ENCODE peak calls at places on chromosomes 12 and 14, in five cellular contexts. J, R, O, D and H are unnamed samples.

GRCh38 chr12:32471601-32472001 is 72.2 kb downstream of the FGD4 start:
- DNase-seq in J (no peak), R (no peak), O (no peak), D (no peak), H (no peak)

GRCh38 chr12:89565002-89565401 is 39.2 kb upstream of the POC1B start:
- DNase-seq in J (no peak), R (no peak), O (no peak), D (no peak), H (no peak)

GRCh38 chr14:46820291-46820690 is 168.7 kb upstream of the RPL10L start:
- DNase-seq in J (peak; percentile 2), R (no peak), O (no peak), D (no peak), H (no peak)

GRCh38 chr12:6180300-6181051 is 19.7 kb upstream of the CD9 start:
- DNase-seq in J (peak; percentile 72), R (no peak), O (no peak), D (no peak), H (peak; percentile 74)

GRCh38 chr12:90100619-90101018 is 392.0 kb upstream of the ATP2B1 start:
- DNase-seq in J (no peak), R (no peak), O (no peak), D (no peak), H (no peak)

GRCh38 chr12:82818276-82819035 is 131.8 kb downstream of the TMTC2 start:
- DNase-seq in J (no peak), R (no peak), O (no peak), D (no peak), H (no peak)

GRCh38 chr12:124433906-124434305 is 133.5 kb downstream of the NCOR2 start:
- DNase-seq in J (no peak), R (no peak), O (no peak), D (no peak), H (no peak)

GRCh38 chr14:54854181-54854580 is 48.4 kb downstream of the GCH1 start:
- DNase-seq in J (no peak), R (no peak), O (no peak), D (no peak), H (no peak)

GRCh38 chr12:30450872-30451271 is 244.8 kb downstream of the IPO8 start:
- DNase-seq in J (no peak), R (no peak), O (no peak), D (no peak), H (no peak)

GRCh38 chr14:63759454-63759853 is 31.6 kb upstream of the SGPP1 start:
- DNase-seq in J (no peak), R (no peak), O (no peak), D (no peak), H (no peak)

GRCh38 chr12:7695159-7695930 is at the start of gene GDF3:
- DNase-seq in J (no peak), R (no peak), O (no peak), D (peak; percentile 50), H (no peak)

GRCh38 chr12:53277981-53278380 is 9.9 kb downstream of the ESPL1 start:
- DNase-seq in J (no peak), R (no peak), O (no peak), D (no peak), H (no peak)

GRCh38 chr12:122423258-122424165 is 1.0 kb upstream of the CLIP1 start:
- DNase-seq in J (no peak), R (no peak), O (no peak), D (peak; percentile 48), H (peak; percentile 11)

GRCh38 chr14:92481811-92482559 is 31.6 kb upstream of the RIN3 start:
- DNase-seq in J (no peak), R (no peak), O (no peak), D (no peak), H (no peak)

GRCh38 chr12:3896851-3897351 is 23.7 kb upstream of the PARP11 start:
- DNase-seq in J (no peak), R (no peak), O (no peak), D (no peak), H (no peak)

GRCh38 chr12:2339022-2339431 is 286.2 kb downstream of the CACNA1C start:
- DNase-seq in J (no peak), R (no peak), O (no peak), D (no peak), H (no peak)

DNA sequence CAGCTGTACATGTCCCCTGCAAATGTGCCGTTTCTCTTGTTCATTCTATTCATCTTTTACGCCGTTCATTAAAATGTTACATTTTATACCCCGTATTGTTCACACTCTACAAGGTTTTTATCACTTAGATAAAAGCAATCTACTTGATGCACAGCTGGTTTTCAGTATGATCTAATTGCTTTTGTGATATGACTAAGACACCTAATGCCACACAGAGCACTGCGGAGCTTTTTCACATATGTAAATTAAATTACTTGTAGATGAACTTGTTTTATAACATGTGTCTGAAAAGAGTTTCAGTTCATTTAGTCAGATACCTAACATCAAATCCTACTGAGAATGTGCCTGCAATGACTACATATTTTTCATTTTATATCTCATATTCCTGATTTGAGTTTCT is 40.9 kb upstream of the RERGL start:
- DNase-seq in J (no peak), R (no peak), O (no peak), D (no peak), H (no peak)
- H3K4me3 ChIP-seq in J (no peak overlapping the region), R (no peak overlapping the region), O (no peak overlapping the region), D (no peak overlapping the region), H (no peak overlapping the region)

GRCh38 chr12:27123642-27124041 is 41.3 kb upstream of the C12orf71 start:
- DNase-seq in J (no peak), R (no peak), O (no peak), D (peak; percentile 38), H (no peak)
- TF ChIP-seq CTCF in J (peak; percentile 9), R (peak; percentile 52), O (no peak), D (no peak), H (no peak)

DNA sequence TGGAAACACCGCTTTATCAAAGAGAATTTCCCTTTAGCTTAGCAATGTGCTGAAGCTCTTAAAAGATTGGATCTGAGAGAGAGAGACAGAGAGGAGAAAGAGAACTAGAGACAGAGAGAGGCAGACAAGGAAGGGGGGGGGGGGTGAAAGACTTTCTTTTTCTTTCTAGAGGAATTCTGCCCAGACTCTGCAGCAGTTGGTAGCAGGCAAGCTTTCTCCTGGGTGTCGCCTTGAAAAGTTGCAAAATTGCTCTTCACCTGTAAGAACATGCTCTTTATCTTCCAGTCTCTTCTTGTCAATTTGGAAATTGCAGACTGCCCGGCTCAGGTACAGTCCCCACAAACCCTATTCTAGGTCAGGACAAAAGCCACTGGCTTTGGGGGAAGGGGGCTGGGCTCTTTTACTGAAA is 2.9 kb upstream of the OTX2 start:
- DNase-seq in J (no peak), R (no peak), O (no peak), D (no peak), H (no peak)
- H3K4me1 ChIP-seq in J (peaks cover 7% of the 10 kb centered on the region), R (peaks cover 6% of the 10 kb centered on the region), O (peaks cover 40% of the 10 kb centered on the region), D (no peaks in the 10 kb centered on the region), H (peaks cover 16% of the 10 kb centered on the region)

GRCh38 chr12:13973981-13974380 is 7.4 kb downstream of the GRIN2B start:
- DNase-seq in J (no peak), R (no peak), O (no peak), D (no peak), H (no peak)

GRCh38 chr12:13976880-13977279 is 4.5 kb downstream of the GRIN2B start:
- DNase-seq in J (no peak), R (no peak), O (no peak), D (no peak), H (no peak)

GRCh38 chr12:13970803-13971202 is 10.6 kb downstream of the GRIN2B start:
- DNase-seq in J (no peak), R (no peak), O (no peak), D (no peak), H (no peak)

GRCh38 chr12:13980548-13981295 is 680 bp downstream of the GRIN2B start:
- DNase-seq in J (no peak), R (no peak), O (no peak), D (peak; percentile 31), H (no peak)

DNA sequence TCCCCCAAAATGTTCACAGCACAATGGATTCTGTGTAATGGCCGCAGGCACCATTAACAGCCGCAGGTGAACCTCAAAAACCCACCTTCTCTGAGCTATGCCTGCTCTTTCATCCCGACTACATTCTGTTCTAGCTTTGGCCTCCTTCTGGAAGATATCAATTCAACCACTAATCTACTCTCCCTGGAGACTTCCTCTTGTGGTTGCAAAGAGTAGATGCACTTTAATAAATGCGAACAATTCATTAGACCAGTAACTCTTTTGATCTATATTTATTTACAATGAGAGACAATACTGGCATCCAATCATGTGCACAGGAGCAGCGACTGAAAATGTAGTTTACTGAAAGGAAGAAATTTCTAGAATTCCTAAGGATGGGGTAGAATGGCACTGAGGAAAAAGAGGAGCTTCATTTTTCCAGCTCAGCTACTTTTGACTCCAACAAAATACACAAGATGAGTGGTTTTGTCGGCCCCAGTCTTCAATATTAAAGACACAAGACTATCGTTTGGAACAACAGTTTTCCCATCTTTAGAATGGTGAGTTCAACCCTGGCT is 5.3 kb downstream of the GRIN2B start:
- DNase-seq in J (no peak), R (no peak), O (no peak), D (no peak), H (no peak)
- H3K4me3 ChIP-seq in J (no peak overlapping the region), R (no peak overlapping the region), O (no peak overlapping the region), D (no peak overlapping the region), H (no peak overlapping the region)

GRCh38 chr14:100653409-100653808 is 66.2 kb upstream of the BEGAIN start:
- DNase-seq in J (no peak), R (no peak), O (no peak), D (no peak), H (no peak)
- TF ChIP-seq CTCF in J (peak; percentile 21), R (peak; percentile 19), O (no peak), D (peak; percentile 45), H (no peak)

GRCh38 chr12:54383041-54383609 is 1.4 kb downstream of the ZNF385A start:
- DNase-seq in J (no peak), R (no peak), O (no peak), D (no peak), H (no peak)
- H3K4me1 ChIP-seq in J (peaks cover 63% of the 10 kb centered on the region), R (peaks cover 45% of the 10 kb centered on the region), O (peaks cover 73% of the 10 kb centered on the region), D (peaks cover 49% of the 10 kb centered on the region), H (peaks cover 47% of the 10 kb centered on the region)